ENCODE peak calls at places on chromosome 18, in four cellular contexts. Z is skeletal muscle cell, F is NCI-H2081 treated with DMSO at 0.1 percent for 48 hours, U is H7. X is an unnamed sample.

GRCh38 chr18:79208882-79209281 is 139.7 kb downstream of the ATP9B start:
- DNase-seq in Z (no peak), F (no peak), U (no peak), X (no peak)

GRCh38 chr18:36693931-36694661 is 134.7 kb downstream of the TPGS2 start:
- DNase-seq in Z (no peak), F (peak), U (no peak), X (no peak)

GRCh38 chr18:28007841-28008240 is 169.1 kb downstream of the CDH2 start:
- DNase-seq in Z (no peak), F (no peak), U (no peak), X (no peak)

GRCh38 chr18:26703170-26703933 is 155.0 kb upstream of the KCTD1 start:
- DNase-seq in Z (no peak), F (no peak), U (no peak), X (no peak)

GRCh38 chr18:46402396-46402795 is 254.6 kb downstream of the LOXHD1 start:
- DNase-seq in Z (peak), F (no peak), U (no peak), X (no peak)

GRCh38 chr18:48801728-48802542 is 148.8 kb downstream of the SMAD7 start:
- DNase-seq in Z (no peak), F (no peak), U (no peak), X (peak)

GRCh38 chr18:32378705-32379104 is 92.0 kb downstream of the GAREM1 start:
- DNase-seq in Z (peak), F (no peak), U (no peak), X (no peak)

GRCh38 chr18:13611616-13612110 is 114.7 kb downstream of the FAM210A start:
- DNase-seq in Z (no peak), F (no peak), U (peak), X (no peak)

GRCh38 chr18:8121942-8122480 is 487.2 kb upstream of the RAB12 start:
- DNase-seq in Z (peak), F (no peak), U (peak), X (no peak)